ENCODE peak calls at places on chromosomes 11 and 22, in seven cellular contexts. R, S, B, M, K, C and L are unnamed samples.

GRCh38 chr11:106691807-106692365 is 326.4 kb downstream of the GUCY1A2 start:
- DNase-seq in R (peak; percentile 24), K (peak; percentile 17), M (no peak), C (no peak), S (no peak), B (no peak), L (no peak)

GRCh38 chr11:1536065-1536843 is 35.8 kb downstream of the DUSP8 start:
- DNase-seq in B (no peak), C (no peak), S (no peak), K (no peak), M (no peak), R (no peak), L (no peak)

GRCh38 chr11:106619320-106619990 is 398.8 kb downstream of the GUCY1A2 start:
- DNase-seq in R (no peak), B (no peak), K (no peak), C (no peak), M (no peak), S (no peak), L (no peak)

GRCh38 chr22:49751968-49752597 is 75.6 kb downstream of the BRD1 start:
- DNase-seq in R (no peak), M (no peak), K (no peak), B (no peak), S (no peak), C (peak; percentile 45), L (no peak)

GRCh38 chr11:60864856-60865513 is 2.4 kb upstream of the ZP1 start:
- DNase-seq in C (peak; percentile 28), M (no peak), R (no peak), B (no peak), S (no peak), K (no peak), L (peak; percentile 29)

GRCh38 chr11:131447268-131447667 is 76.9 kb downstream of the NTM start:
- DNase-seq in R (no peak), S (no peak), K (no peak), B (no peak), M (no peak), C (no peak), L (no peak)

GRCh38 chr11:67054851-67055523 is 1.7 kb upstream of the RHOD start:
- DNase-seq in R (no peak), C (no peak), M (no peak), K (peak; percentile 79), B (no peak), S (no peak), L (peak; percentile 95)

GRCh38 chr22:20771918-20772625 is 1.8 kb upstream of the SERPIND1 start:
- DNase-seq in S (no peak), C (no peak), K (no peak), M (no peak), R (no peak), B (peak; percentile 77), L (no peak)

GRCh38 chr11:130449996-130450419 is 1.6 kb downstream of the ADAMTS15 start:
- DNase-seq in M (peak; percentile 72), R (no peak), K (peak; percentile 94), B (no peak), S (no peak), C (peak; percentile 98), L (peak; percentile 78)

GRCh38 chr11:44356351-44356750 is 46.4 kb upstream of the ALX4 start:
- DNase-seq in S (no peak), C (no peak), B (no peak), R (no peak), K (no peak), M (no peak), L (no peak)

GRCh38 chr11:2290351-2290841 is 11.3 kb downstream of the C11orf21 start:
- DNase-seq in S (no peak), M (no peak), C (peak; percentile 48), K (no peak), R (no peak), B (peak; percentile 33), L (no peak)

GRCh38 chr11:129804012-129804411 is 11.6 kb upstream of the TMEM45B start:
- DNase-seq in C (no peak), S (no peak), M (no peak), K (no peak), R (no peak), B (no peak), L (no peak)

GRCh38 chr11:78961186-78961782 is 386.6 kb upstream of the NARS2 start:
- DNase-seq in C (no peak), B (no peak), S (no peak), K (peak; percentile 49), R (no peak), M (peak; percentile 9), L (no peak)

GRCh38 chr11:131889146-131889577 is 518.7 kb downstream of the NTM start:
- DNase-seq in S (no peak), M (peak; percentile 77), C (no peak), K (peak; percentile 89), R (peak; percentile 80), B (no peak), L (no peak)

GRCh38 chr11:121367434-121367833 is 74.9 kb downstream of the SC5D start:
- DNase-seq in K (peak; percentile 36), M (peak; percentile 15), B (no peak), S (peak; percentile 8), C (no peak), R (no peak), L (peak; percentile 52)

GRCh38 chr11:44761546-44761961 is 34.8 kb downstream of the TSPAN18 start:
- DNase-seq in B (peak; percentile 7), C (peak; percentile 21), M (no peak), R (no peak), K (no peak), S (no peak), L (no peak)

GRCh38 chr11:305834-306211 is 1.8 kb upstream of the IFITM2 start:
- DNase-seq in B (no peak), M (no peak), K (no peak), S (no peak), R (no peak), C (no peak), L (no peak)

GRCh38 chr11:8251767-8252295 is 11.8 kb downstream of the LMO1 start:
- DNase-seq in M (no peak), C (no peak), S (no peak), R (no peak), K (no peak), B (peak; percentile 22), L (peak; percentile 22)

GRCh38 chr22:28029201-28029948 is 110.3 kb upstream of the PITPNB start:
- DNase-seq in S (no peak), C (no peak), M (no peak), R (no peak), K (peak; percentile 56), B (no peak), L (no peak)

GRCh38 chr22:18987765-18988164 is 51.7 kb upstream of the PRODH start:
- DNase-seq in B (peak; percentile 73), M (no peak), R (no peak), C (no peak), S (no peak), K (peak; percentile 6), L (peak; percentile 57)

GRCh38 chr11:130418756-130419155 is 9.7 kb downstream of the ADAMTS8 start:
- DNase-seq in K (no peak), R (no peak), C (no peak), M (no peak), S (no peak), B (no peak), L (no peak)

GRCh38 chr22:38312261-38312800 is 4.9 kb downstream of the CSNK1E start:
- DNase-seq in M (no peak), R (no peak), S (no peak), K (no peak), C (no peak), B (no peak), L (no peak)

GRCh38 chr22:38313384-38313955 is 3.8 kb downstream of the CSNK1E start:
- DNase-seq in K (peak; percentile 92), B (no peak), R (peak; percentile 81), S (no peak), C (peak; percentile 92), M (peak; percentile 81), L (peak; percentile 81)

GRCh38 chr22:38309614-38310517 is 7.4 kb downstream of the CSNK1E start:
- DNase-seq in R (no peak), S (no peak), M (no peak), C (peak; percentile 89), B (peak; percentile 80), K (no peak), L (no peak)

GRCh38 chr22:38310518-38311330 is 6.5 kb downstream of the CSNK1E start:
- DNase-seq in M (no peak), S (no peak), B (no peak), K (peak; percentile 15), R (no peak), C (peak; percentile 80), L (no peak)

DNA sequence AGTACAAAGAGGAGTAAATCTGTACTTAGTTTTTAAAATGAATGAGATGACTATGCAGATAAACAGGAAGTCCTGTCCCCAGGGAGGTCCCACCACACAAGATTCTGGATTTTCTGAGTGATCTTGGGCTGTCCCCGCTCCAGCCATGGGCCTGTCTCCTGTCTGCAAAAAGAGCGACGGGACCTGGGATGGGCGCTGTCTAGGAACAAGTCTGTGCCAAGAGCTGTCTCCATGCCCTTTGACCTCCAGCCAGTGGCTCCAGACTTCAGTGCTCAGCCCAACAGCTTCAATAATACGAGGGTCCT is 6.0 kb downstream of the CSNK1E start:
- DNase-seq in R (no peak), C (no peak), M (no peak), B (no peak), S (no peak), K (peak; percentile 27), L (no peak)
- H3K4me3 ChIP-seq in R (no peak overlapping the region), C (no peak overlapping the region), M (no peak overlapping the region), B (no peak overlapping the region), S (no peak overlapping the region), K (no peak overlapping the region), L (no peak overlapping the region)

GRCh38 chr22:46079093-46079860 is 71.0 kb upstream of the PPARA start:
- DNase-seq in M (no peak), B (peak; percentile 46), C (peak; percentile 67), S (no peak), R (no peak), K (no peak), L (no peak)
- H3K4me3 ChIP-seq in M (peak overlapping the region; percentile 98), B (no peak overlapping the region), C (peak overlapping the region; percentile 90), S (no peak overlapping the region), R (peak overlapping the region; percentile 18), K (no peak overlapping the region), L (no peak overlapping the region)

DNA sequence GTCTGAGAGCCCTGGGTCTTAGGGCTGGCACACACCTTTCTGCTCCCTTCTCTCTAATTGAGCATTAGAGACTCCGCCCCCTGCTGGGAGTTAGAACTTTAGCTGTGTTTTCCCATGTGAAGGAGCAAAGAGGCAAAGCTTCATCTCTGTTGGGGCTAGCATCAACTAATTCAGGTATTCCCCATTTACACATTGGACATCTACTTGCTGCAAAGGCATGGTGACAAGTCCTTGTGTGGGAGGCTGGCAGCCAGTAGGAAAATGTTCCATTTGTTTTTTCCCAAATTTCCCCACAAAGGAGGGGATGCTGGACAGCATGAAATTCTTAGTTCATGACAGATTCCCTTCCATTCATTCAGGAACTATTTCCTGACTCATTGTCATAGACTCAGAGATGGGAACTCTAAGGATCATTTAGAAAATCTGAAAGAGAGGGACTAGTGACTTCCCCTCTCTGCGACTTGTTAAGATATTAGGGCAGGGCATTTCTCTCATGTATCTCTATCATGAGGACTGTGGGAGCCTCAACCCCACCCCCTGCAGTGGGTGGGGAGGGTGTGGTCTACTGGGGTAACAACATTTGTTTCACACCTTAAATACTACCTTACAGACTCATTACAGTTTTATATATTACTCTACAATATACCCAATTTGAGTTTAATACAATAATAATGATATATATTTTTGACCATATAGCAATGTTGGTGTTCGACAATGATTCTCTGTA is 3.7 kb downstream of the CD44 start:
- DNase-seq in M (no peak), R (no peak), S (peak; percentile 43), B (no peak), K (peak; percentile 41), C (no peak), L (no peak)
- H3K4me3 ChIP-seq in M (peak overlapping the region; percentile 96), R (peak overlapping the region; percentile 98), S (peak overlapping the region; percentile 46), B (no peak overlapping the region), K (no peak overlapping the region), C (no peak overlapping the region), L (no peak overlapping the region)

GRCh38 chr22:42929838-42930155 is 72.7 kb upstream of the ARFGAP3 start:
- DNase-seq in K (no peak), M (no peak), S (no peak), B (no peak), R (no peak), C (no peak), L (no peak)
- H3K4me3 ChIP-seq in K (no peak overlapping the region), M (no peak overlapping the region), S (no peak overlapping the region), B (no peak overlapping the region), R (no peak overlapping the region), C (no peak overlapping the region), L (no peak overlapping the region)